ENCODE peak calls at places on chromosomes 4 and X, in ten cellular contexts. S is astrocyte, B is psoas muscle, H is IMR-90, W is left ventricle myocardium inferior, U is hepatocyte, N is epithelial cell of esophagus, T is tibial artery, E is AG04450, V is fibroblast of mammary gland. O is an unnamed sample.

GRCh38 chr4:169260217-169260866 is 10.4 kb downstream of the SH3RF1 start:
- DNase-seq in S (no peak), V (no peak), N (no peak), W (no peak), B (no peak), T (no peak), U (no peak), E (no peak), H (no peak), O (no peak)

GRCh38 chr4:55447826-55448225 is 52.1 kb downstream of the TMEM165 start:
- DNase-seq in S (peak), N (no peak), W (no peak), B (no peak), E (no peak), U (no peak), H (peak), V (peak), T (no peak), O (peak)

GRCh38 chr4:105715692-105716278 is 7.2 kb downstream of the GSTCD start:
- DNase-seq in U (peak), T (no peak), V (peak), B (no peak), N (peak), E (no peak), W (no peak), H (peak), S (peak), O (peak)

GRCh38 chrX:41317487-41318208 is 16.3 kb upstream of the DDX3X start:
- DNase-seq in V (peak), E (no peak), T (no peak), B (no peak), S (no peak), N (peak), W (no peak), U (no peak), H (no peak), O (peak)

GRCh38 chr4:17494258-17494657 is 17.6 kb downstream of the QDPR start:
- DNase-seq in U (peak), E (no peak), V (peak), S (peak), W (no peak), N (peak), B (no peak), T (no peak), H (peak), O (peak)

GRCh38 chr4:25792200-25792791 is 70.5 kb downstream of the SEL1L3 start:
- DNase-seq in W (no peak), N (peak), E (no peak), T (no peak), U (no peak), V (no peak), B (no peak), S (no peak), H (no peak), O (peak)

GRCh38 chr4:48129307-48130014 is 4.6 kb downstream of the TXK start:
- DNase-seq in V (no peak), S (no peak), W (no peak), U (peak), T (no peak), N (no peak), H (no peak), B (peak), E (no peak), O (peak)

GRCh38 chr4:54879576-54879975 is 221.8 kb downstream of the KIT start:
- DNase-seq in T (no peak), N (peak), S (peak), U (peak), H (peak), B (no peak), E (no peak), V (peak), W (no peak), O (peak)

GRCh38 chr4:13399257-13399656 is 84.9 kb downstream of the RAB28 start:
- DNase-seq in V (peak), S (peak), N (peak), H (peak), E (no peak), T (no peak), W (no peak), U (no peak), B (no peak), O (peak)

GRCh38 chr4:165060938-165061337 is 7.3 kb downstream of the TRIM75 start:
- DNase-seq in N (peak), E (no peak), U (no peak), S (no peak), T (no peak), B (no peak), V (peak), H (no peak), W (no peak), O (no peak)

GRCh38 chr4:128388352-128388630 is 100.7 kb upstream of the PGRMC2 start:
- DNase-seq in B (no peak), T (no peak), H (no peak), V (peak), E (no peak), N (peak), U (no peak), S (peak), W (no peak), O (no peak)

GRCh38 chr4:7165874-7166201 is 26.5 kb upstream of the SORCS2 start:
- DNase-seq in H (no peak), B (peak), U (no peak), W (no peak), T (peak), N (no peak), S (no peak), E (no peak), V (no peak), O (no peak)

GRCh38 chrX:108699368-108699767 is 37.0 kb downstream of the IRS4 start:
- DNase-seq in E (no peak), B (no peak), V (peak), U (peak), N (peak), S (peak), T (no peak), W (no peak), H (peak), O (peak)

GRCh38 chrX:130173190-130173895 is 1.6 kb downstream of the RAB33A start:
- DNase-seq in H (peak), V (peak), S (peak), U (no peak), B (no peak), E (no peak), W (peak), T (peak), N (peak), O (peak)

GRCh38 chr4:122827899-122828601 is 1.4 kb downstream of the FGF2 start:
- DNase-seq in U (peak), W (no peak), T (peak), H (peak), V (peak), E (no peak), B (no peak), N (peak), S (peak), O (peak)

GRCh38 chr4:122833999-122834398 is 7.4 kb downstream of the FGF2 start:
- DNase-seq in W (no peak), H (no peak), T (no peak), U (no peak), B (no peak), V (no peak), E (no peak), S (no peak), N (no peak), O (no peak)

GRCh38 chr4:122830392-122831095 is 3.9 kb downstream of the FGF2 start:
- DNase-seq in B (no peak), N (no peak), S (peak), W (no peak), U (peak), E (no peak), T (no peak), H (no peak), V (peak), O (peak)

GRCh38 chr4:122832732-122833131 is 6.1 kb downstream of the FGF2 start:
- DNase-seq in T (no peak), V (no peak), B (no peak), W (no peak), N (no peak), E (no peak), S (peak), U (no peak), H (peak), O (no peak)

GRCh38 chr4:122831515-122832196 is 5.0 kb downstream of the FGF2 start:
- DNase-seq in U (no peak), E (no peak), V (peak), T (no peak), N (peak), S (peak), W (no peak), H (peak), B (no peak), O (no peak)
- H3K4me3 ChIP-seq in U (no peak), E (no peak), V (no peak), T (no peak), N (no peak), S (no peak), W (no peak), H (no peak), B (no peak), O (no peak)

GRCh38 chr4:78949735-78950134 is 10.5 kb upstream of the PAQR3 start:
- DNase-seq in E (no peak), V (no peak), S (no peak), T (no peak), N (no peak), B (no peak), W (no peak), H (no peak), U (no peak), O (no peak)

GRCh38 chr4:78953231-78953630 is 14.0 kb upstream of the PAQR3 start:
- DNase-seq in V (no peak), H (no peak), N (no peak), U (no peak), E (no peak), T (no peak), W (no peak), B (no peak), S (no peak), O (no peak)

GRCh38 chr4:78951862-78952472 is 12.7 kb upstream of the PAQR3 start:
- DNase-seq in T (no peak), E (no peak), B (no peak), S (no peak), H (peak), V (peak), U (peak), N (peak), W (no peak), O (peak)

GRCh38 chr4:78956979-78957378 is 17.7 kb upstream of the PAQR3 start:
- DNase-seq in T (no peak), E (no peak), B (no peak), U (peak), S (no peak), V (no peak), H (no peak), W (no peak), N (no peak), O (no peak)

DNA sequence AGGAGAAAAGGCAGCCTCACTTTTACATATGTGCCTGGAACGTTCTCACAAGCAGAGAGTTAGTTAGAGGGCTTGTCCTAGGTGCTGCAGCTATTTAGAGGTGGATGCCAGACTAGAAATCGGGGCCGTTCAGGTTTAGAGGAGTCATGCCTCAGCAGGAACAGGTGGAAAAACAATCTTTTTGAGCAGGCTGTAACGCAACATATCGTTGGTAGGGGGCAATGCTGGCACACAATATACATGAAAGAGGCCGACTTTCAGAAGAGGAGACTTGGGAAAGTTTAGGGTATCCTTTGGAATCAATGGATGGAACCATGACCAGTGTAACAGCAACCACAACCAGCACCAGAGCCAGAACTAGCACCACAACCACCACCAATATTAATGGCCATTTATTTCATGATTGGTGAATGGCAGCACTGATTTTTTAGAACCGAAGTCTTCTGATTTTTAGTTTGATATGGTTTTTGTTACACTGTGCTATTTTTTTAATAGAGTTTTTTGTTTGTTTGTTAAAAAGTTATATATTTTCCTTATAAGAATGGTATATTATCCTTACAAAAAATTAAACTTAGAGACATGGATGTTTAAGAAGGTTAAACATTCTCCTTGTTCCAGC is 14.9 kb upstream of the PAQR3 start:
- DNase-seq in S (no peak), H (no peak), B (no peak), N (peak), W (no peak), T (no peak), U (peak), V (peak), E (no peak), O (peak)
- TF ChIP-seq CTCF in S (peak), H (peak), B (no peak), N (peak), W (peak), T (peak), U (peak), V (peak), E (peak), O (peak)

GRCh38 chr4:154064244-154064643 is 275.4 kb upstream of the SFRP2 start:
- DNase-seq in U (no peak), S (no peak), H (no peak), W (no peak), T (no peak), V (no peak), N (no peak), B (no peak), E (no peak), O (no peak)
- H3K4me3 ChIP-seq in U (no peak), S (no peak), H (no peak), W (no peak), T (no peak), V (no peak), N (no peak), B (no peak), E (no peak), O (no peak)

GRCh38 chrX:154428176-154429171 is at the start of gene ATP6AP1:
- DNase-seq in W (peak), N (peak), U (peak), E (peak), H (peak), V (peak), T (peak), B (peak), S (peak), O (peak)
- TF ChIP-seq CTCF in W (no peak), N (no peak), U (peak), E (no peak), H (no peak), V (no peak), T (no peak), B (no peak), S (no peak), O (no peak)

GRCh38 chr4:65510976-65511375 is 159.3 kb downstream of the EPHA5 start:
- DNase-seq in V (peak), U (no peak), T (no peak), H (no peak), E (no peak), W (no peak), N (peak), S (peak), B (no peak), O (peak)

GRCh38 chr4:65502151-65502691 is 168.1 kb downstream of the EPHA5 start:
- DNase-seq in U (no peak), E (peak), H (peak), T (no peak), W (no peak), S (peak), V (peak), B (no peak), N (peak), O (peak)

DNA sequence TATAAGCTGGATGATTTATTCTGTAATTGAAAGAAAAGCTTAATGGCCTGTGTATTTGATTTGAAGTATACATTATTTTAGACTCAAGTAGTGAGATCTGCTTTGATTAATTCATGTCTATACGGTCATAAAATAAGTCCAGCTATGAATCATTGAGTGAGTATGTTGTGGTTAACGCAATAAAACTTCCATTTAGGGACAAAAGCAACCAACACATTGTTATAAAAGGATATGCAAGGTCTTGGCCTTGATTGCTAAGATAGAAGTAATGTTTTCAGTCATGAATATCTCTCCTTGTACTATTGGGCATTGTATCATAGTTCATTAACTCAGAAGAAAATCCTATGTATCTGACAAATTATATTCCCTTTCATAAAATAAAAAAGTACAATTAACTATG is 162.1 kb downstream of the EPHA5 start:
- DNase-seq in W (no peak), V (peak), T (no peak), B (no peak), E (peak), N (peak), S (peak), U (no peak), H (peak), O (peak)
- H3K4me3 ChIP-seq in W (no peak), V (no peak), T (no peak), B (no peak), E (no peak), N (no peak), S (no peak), U (no peak), H (no peak), O (no peak)

GRCh38 chr4:39046243-39046642 is 14.0 kb upstream of the TMEM156 start:
- DNase-seq in T (no peak), U (no peak), E (no peak), B (no peak), N (peak), H (peak), V (peak), S (peak), W (no peak), O (peak)

GRCh38 chr4:39047691-39048090 is 14.3 kb upstream of the KLHL5 start:
- DNase-seq in E (no peak), V (no peak), S (no peak), H (peak), N (no peak), U (no peak), T (no peak), B (no peak), W (no peak), O (peak)

GRCh38 chr4:39044947-39045734 is 12.9 kb upstream of the TMEM156 start:
- DNase-seq in B (peak), S (no peak), E (no peak), U (no peak), W (peak), T (peak), H (no peak), V (no peak), N (no peak), O (peak)

GRCh38 chr4:39044364-39044946 is 12.2 kb upstream of the TMEM156 start:
- DNase-seq in H (peak), U (peak), S (peak), T (peak), N (peak), W (peak), E (peak), B (peak), V (peak), O (peak)

DNA sequence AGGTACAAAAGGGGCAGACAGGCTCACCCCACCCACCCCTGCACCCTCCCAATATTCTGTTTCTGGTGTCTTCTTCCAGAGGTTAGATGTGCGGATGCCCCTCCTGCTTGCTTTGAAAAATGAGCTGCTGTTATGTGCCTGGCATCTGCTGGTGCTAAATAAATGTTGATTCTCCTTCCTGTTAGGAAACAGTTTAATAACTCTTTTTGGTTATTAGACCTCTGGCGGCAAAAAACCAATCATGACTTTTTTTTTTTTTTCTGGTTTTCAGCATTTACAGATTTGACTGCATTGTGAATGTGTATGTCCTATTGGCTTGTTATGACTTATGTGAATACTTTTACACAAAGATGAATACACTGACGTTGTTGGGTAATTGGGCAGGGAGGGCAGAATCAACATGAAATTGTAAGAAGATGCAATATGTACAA is 13.6 kb upstream of the TMEM156 start:
- DNase-seq in T (no peak), B (no peak), V (no peak), U (no peak), S (no peak), N (peak), W (no peak), H (peak), E (no peak), O (peak)
- TF ChIP-seq CTCF in T (no peak), B (no peak), V (no peak), U (no peak), S (no peak), N (no peak), W (no peak), H (no peak), E (no peak), O (no peak)